ENCODE peak calls at places on chromosome 17, in seven cellular contexts. One of them, this sample, is unnamed.

GRCh38 chr17:7745748-7746470 is 28.4 kb downstream of the DNAH2 start:
- DNase-seq in naive thymus-derived CD8-positive, alpha-beta T cell: no peak
- DNase-seq in OCI-LY7: no peak
- DNase-seq in effector CD4-positive, alpha-beta T cell: no peak
- DNase-seq in ACHN: peak
- DNase-seq in stimulated activated CD4-positive, alpha-beta T cell treated with anti-CD3 and anti-CD28 coated beads, Interleukin-1b, Interleukin-23, amount 100 ng/mL, for 1 hour: no peak
- DNase-seq in NCI-H1105 treated with DMSO at 0.1 percent for 48 hours: no peak
- DNase-seq in this sample: no peak

GRCh38 chr17:81429353-81429774 is 34.1 kb downstream of the BAHCC1 start:
- DNase-seq in naive thymus-derived CD8-positive, alpha-beta T cell: no peak
- DNase-seq in effector CD4-positive, alpha-beta T cell: no peak
- DNase-seq in OCI-LY7: no peak
- DNase-seq in stimulated activated CD4-positive, alpha-beta T cell treated with anti-CD3 and anti-CD28 coated beads, Interleukin-1b, Interleukin-23, amount 100 ng/mL, for 1 hour: no peak
- DNase-seq in NCI-H1105 treated with DMSO at 0.1 percent for 48 hours: peak
- DNase-seq in ACHN: peak
- DNase-seq in this sample: no peak

GRCh38 chr17:880074-880870 is 98.1 kb downstream of the MRM3 start:
- DNase-seq in NCI-H1105 treated with DMSO at 0.1 percent for 48 hours: no peak
- DNase-seq in naive thymus-derived CD8-positive, alpha-beta T cell: no peak
- DNase-seq in stimulated activated CD4-positive, alpha-beta T cell treated with anti-CD3 and anti-CD28 coated beads, Interleukin-1b, Interleukin-23, amount 100 ng/mL, for 1 hour: no peak
- DNase-seq in effector CD4-positive, alpha-beta T cell: no peak
- DNase-seq in OCI-LY7: no peak
- DNase-seq in ACHN: no peak
- DNase-seq in this sample: no peak

GRCh38 chr17:34182036-34182803 is 72.9 kb upstream of the CCL2 start:
- DNase-seq in effector CD4-positive, alpha-beta T cell: no peak
- DNase-seq in stimulated activated CD4-positive, alpha-beta T cell treated with anti-CD3 and anti-CD28 coated beads, Interleukin-1b, Interleukin-23, amount 100 ng/mL, for 1 hour: no peak
- DNase-seq in naive thymus-derived CD8-positive, alpha-beta T cell: no peak
- DNase-seq in OCI-LY7: no peak
- DNase-seq in NCI-H1105 treated with DMSO at 0.1 percent for 48 hours: no peak
- DNase-seq in ACHN: no peak
- DNase-seq in this sample: no peak

GRCh38 chr17:5468075-5468473 is 708 bp downstream of the DHX33 start:
- DNase-seq in effector CD4-positive, alpha-beta T cell: no peak
- DNase-seq in ACHN: no peak
- DNase-seq in naive thymus-derived CD8-positive, alpha-beta T cell: no peak
- DNase-seq in NCI-H1105 treated with DMSO at 0.1 percent for 48 hours: peak
- DNase-seq in OCI-LY7: peak
- DNase-seq in stimulated activated CD4-positive, alpha-beta T cell treated with anti-CD3 and anti-CD28 coated beads, Interleukin-1b, Interleukin-23, amount 100 ng/mL, for 1 hour: no peak
- DNase-seq in this sample: no peak

GRCh38 chr17:77186141-77186604 is 45.4 kb downstream of the SEC14L1 start:
- DNase-seq in effector CD4-positive, alpha-beta T cell: no peak
- DNase-seq in NCI-H1105 treated with DMSO at 0.1 percent for 48 hours: no peak
- DNase-seq in stimulated activated CD4-positive, alpha-beta T cell treated with anti-CD3 and anti-CD28 coated beads, Interleukin-1b, Interleukin-23, amount 100 ng/mL, for 1 hour: no peak
- DNase-seq in naive thymus-derived CD8-positive, alpha-beta T cell: no peak
- DNase-seq in OCI-LY7: peak
- DNase-seq in ACHN: no peak
- DNase-seq in this sample: no peak

GRCh38 chr17:51056813-51057510 is 63.7 kb downstream of the SPAG9 start:
- DNase-seq in effector CD4-positive, alpha-beta T cell: peak
- DNase-seq in OCI-LY7: peak
- DNase-seq in ACHN: peak
- DNase-seq in NCI-H1105 treated with DMSO at 0.1 percent for 48 hours: peak
- DNase-seq in naive thymus-derived CD8-positive, alpha-beta T cell: no peak
- DNase-seq in stimulated activated CD4-positive, alpha-beta T cell treated with anti-CD3 and anti-CD28 coated beads, Interleukin-1b, Interleukin-23, amount 100 ng/mL, for 1 hour: no peak
- DNase-seq in this sample: no peak

GRCh38 chr17:1746975-1747543 is 4.4 kb downstream of the SERPINF2 start:
- DNase-seq in stimulated activated CD4-positive, alpha-beta T cell treated with anti-CD3 and anti-CD28 coated beads, Interleukin-1b, Interleukin-23, amount 100 ng/mL, for 1 hour: no peak
- DNase-seq in ACHN: no peak
- DNase-seq in naive thymus-derived CD8-positive, alpha-beta T cell: no peak
- DNase-seq in NCI-H1105 treated with DMSO at 0.1 percent for 48 hours: no peak
- DNase-seq in OCI-LY7: no peak
- DNase-seq in effector CD4-positive, alpha-beta T cell: no peak
- DNase-seq in this sample: no peak

GRCh38 chr17:6996256-6997111 is 635 bp downstream of the ALOX12 start:
- DNase-seq in stimulated activated CD4-positive, alpha-beta T cell treated with anti-CD3 and anti-CD28 coated beads, Interleukin-1b, Interleukin-23, amount 100 ng/mL, for 1 hour: no peak
- DNase-seq in ACHN: no peak
- DNase-seq in effector CD4-positive, alpha-beta T cell: no peak
- DNase-seq in NCI-H1105 treated with DMSO at 0.1 percent for 48 hours: no peak
- DNase-seq in naive thymus-derived CD8-positive, alpha-beta T cell: no peak
- DNase-seq in OCI-LY7: no peak
- DNase-seq in this sample: no peak

GRCh38 chr17:16352303-16352837 is 899 bp downstream of the CENPV start:
- DNase-seq in NCI-H1105 treated with DMSO at 0.1 percent for 48 hours: peak
- DNase-seq in effector CD4-positive, alpha-beta T cell: peak
- DNase-seq in OCI-LY7: peak
- DNase-seq in ACHN: peak
- DNase-seq in naive thymus-derived CD8-positive, alpha-beta T cell: peak
- DNase-seq in stimulated activated CD4-positive, alpha-beta T cell treated with anti-CD3 and anti-CD28 coated beads, Interleukin-1b, Interleukin-23, amount 100 ng/mL, for 1 hour: peak
- DNase-seq in this sample: peak

GRCh38 chr17:79670537-79671386 is 59.9 kb upstream of the RBFOX3 start:
- DNase-seq in stimulated activated CD4-positive, alpha-beta T cell treated with anti-CD3 and anti-CD28 coated beads, Interleukin-1b, Interleukin-23, amount 100 ng/mL, for 1 hour: no peak
- DNase-seq in effector CD4-positive, alpha-beta T cell: no peak
- DNase-seq in naive thymus-derived CD8-positive, alpha-beta T cell: no peak
- DNase-seq in NCI-H1105 treated with DMSO at 0.1 percent for 48 hours: no peak
- DNase-seq in ACHN: no peak
- DNase-seq in OCI-LY7: no peak
- DNase-seq in this sample: peak

GRCh38 chr17:58046230-58047094 is 36.8 kb upstream of the DYNLL2 start:
- DNase-seq in effector CD4-positive, alpha-beta T cell: no peak
- DNase-seq in OCI-LY7: no peak
- DNase-seq in naive thymus-derived CD8-positive, alpha-beta T cell: no peak
- DNase-seq in ACHN: no peak
- DNase-seq in stimulated activated CD4-positive, alpha-beta T cell treated with anti-CD3 and anti-CD28 coated beads, Interleukin-1b, Interleukin-23, amount 100 ng/mL, for 1 hour: no peak
- DNase-seq in NCI-H1105 treated with DMSO at 0.1 percent for 48 hours: no peak
- DNase-seq in this sample: no peak

GRCh38 chr17:16521070-16521727 is 29.2 kb upstream of the LRRC75A start:
- DNase-seq in NCI-H1105 treated with DMSO at 0.1 percent for 48 hours: peak
- DNase-seq in ACHN: peak
- DNase-seq in effector CD4-positive, alpha-beta T cell: peak
- DNase-seq in naive thymus-derived CD8-positive, alpha-beta T cell: peak
- DNase-seq in OCI-LY7: peak
- DNase-seq in stimulated activated CD4-positive, alpha-beta T cell treated with anti-CD3 and anti-CD28 coated beads, Interleukin-1b, Interleukin-23, amount 100 ng/mL, for 1 hour: peak
- DNase-seq in this sample: peak

This sample was measured in NCI-H187.